ENCODE peak calls at places on chromosomes 6 and 20, in seven cellular contexts. N, H, Y, G, K, I and B are unnamed samples.

GRCh38 chr6:160000280-160000704 is 31.4 kb downstream of the IGF2R start:
- DNase-seq in N (no peak), H (no peak), Y (no peak), G (no peak), K (no peak), I (no peak), B (no peak)

GRCh38 chr6:73585566-73586415 is 65.0 kb upstream of the EEF1A1 start:
- DNase-seq in N (no peak), H (peak), Y (no peak), G (peak), K (peak), I (peak), B (peak)

GRCh38 chr6:46220351-46221220 is 49.8 kb upstream of the ENPP5 start:
- DNase-seq in N (no peak), H (no peak), Y (no peak), G (no peak), K (peak), I (no peak), B (no peak)

GRCh38 chr6:44475417-44475778 is 87.9 kb downstream of the CDC5L start:
- DNase-seq in N (no peak), H (no peak), Y (no peak), G (no peak), K (no peak), I (no peak), B (no peak)

GRCh38 chr20:3406481-3407425 is 716 bp downstream of the DNAAF9 start:
- DNase-seq in N (no peak), H (peak), Y (no peak), G (peak), K (no peak), I (peak), B (no peak)

GRCh38 chr20:32385541-32385940 is 27.4 kb downstream of the ASXL1 start:
- DNase-seq in N (no peak), H (no peak), Y (no peak), G (no peak), K (no peak), I (no peak), B (no peak)

GRCh38 chr6:134162932-134163331 is 110.5 kb upstream of the SLC2A12 start:
- DNase-seq in N (no peak), H (no peak), Y (no peak), G (no peak), K (no peak), I (no peak), B (no peak)

GRCh38 chr6:147304016-147304415 is 99.8 kb downstream of the STXBP5 start:
- DNase-seq in N (no peak), H (no peak), Y (no peak), G (no peak), K (no peak), I (no peak), B (no peak)

GRCh38 chr6:108598316-108598863 is 37.7 kb downstream of the FOXO3 start:
- DNase-seq in N (no peak), H (no peak), Y (no peak), G (peak), K (peak), I (no peak), B (no peak)

GRCh38 chr6:106974337-106974998 is at the start of gene CD24:
- DNase-seq in N (no peak), H (peak), Y (peak), G (no peak), K (peak), I (no peak), B (peak)

GRCh38 chr6:33672808-33673207 is 38.7 kb downstream of the UQCC2 start:
- DNase-seq in N (no peak), H (peak), Y (no peak), G (peak), K (peak), I (no peak), B (peak)

GRCh38 chr6:3749390-3749978 is 2.0 kb downstream of the PXDC1 start:
- DNase-seq in N (no peak), H (no peak), Y (no peak), G (no peak), K (no peak), I (no peak), B (peak)

GRCh38 chr6:43490523-43490939 is 13.2 kb downstream of the TJAP1 start:
- DNase-seq in N (no peak), H (peak), Y (no peak), G (no peak), K (no peak), I (no peak), B (no peak)

GRCh38 chr6:31713991-31714684 is 1.0 kb upstream of the LY6G6D start:
- DNase-seq in N (no peak), H (peak), Y (no peak), G (no peak), K (no peak), I (no peak), B (no peak)